ENCODE peak calls at places on chromosomes 5 and 9, in five cellular contexts. V is ELF-1, W is KBM-7, U is HTR-8/SVneo, I is prostate gland. R is an unnamed sample.

GRCh38 chr5:109016300-109016699 is 268.6 kb downstream of the FER start:
- DNase-seq in I (no peak), U (no peak), V (no peak), W (no peak), R (no peak)

GRCh38 chr5:166947045-166947444 is 1344.4 kb upstream of the WWC1 start:
- DNase-seq in W (no peak), U (no peak), V (no peak), I (no peak), R (no peak)

GRCh38 chr5:116320486-116320885 is 235.7 kb downstream of the COMMD10 start:
- DNase-seq in U (no peak), V (no peak), I (no peak), W (no peak), R (no peak)

GRCh38 chr5:103800728-103801127 is 238.1 kb upstream of the NUDT12 start:
- DNase-seq in V (no peak), W (no peak), I (no peak), U (no peak), R (no peak)

GRCh38 chr5:144150996-144151395 is 19.5 kb downstream of the YIPF5 start:
- DNase-seq in I (no peak), U (no peak), W (no peak), V (no peak), R (no peak)

GRCh38 chr5:56812110-56812509 is 3.2 kb upstream of the MAP3K1 start:
- DNase-seq in I (no peak), V (no peak), W (no peak), U (no peak), R (no peak)

GRCh38 chr9:3848445-3849114 is 322.8 kb upstream of the RFX3 start:
- DNase-seq in V (peak; percentile 95), W (no peak), U (peak; percentile 10), I (no peak), R (peak; percentile 14)

GRCh38 chr5:114238771-114239313 is 123.0 kb upstream of the KCNN2 start:
- DNase-seq in W (no peak), V (no peak), U (no peak), I (no peak), R (no peak)

GRCh38 chr5:35963381-35963843 is 25.0 kb upstream of the CAPSL start:
- DNase-seq in V (peak; percentile 70), I (no peak), W (peak; percentile 66), U (no peak), R (no peak)

GRCh38 chr9:95757026-95757425 is 118.5 kb upstream of the ERCC6L2 start:
- DNase-seq in W (no peak), U (no peak), V (no peak), I (peak; percentile 8), R (peak; percentile 9)

GRCh38 chr5:158209219-158209908 is 350.4 kb upstream of the CLINT1 start:
- DNase-seq in V (no peak), U (no peak), I (no peak), W (no peak), R (no peak)

GRCh38 chr9:114071197-114071795 is 6.8 kb downstream of the AMBP start:
- DNase-seq in W (no peak), U (no peak), I (peak; percentile 33), V (no peak), R (no peak)

GRCh38 chr9:91378695-91379127 is 17.0 kb upstream of the AUH start:
- DNase-seq in W (peak; percentile 26), I (no peak), V (no peak), U (no peak), R (no peak)

GRCh38 chr5:174547814-174548213 is 176.6 kb upstream of the MSX2 start:
- DNase-seq in W (no peak), I (no peak), U (no peak), V (no peak), R (no peak)

GRCh38 chr9:106420511-106420944 is 442.4 kb upstream of the ZNF462 start:
- DNase-seq in I (no peak), W (no peak), U (no peak), V (peak; percentile 27), R (no peak)

GRCh38 chr5:159504857-159505304 is 174.6 kb upstream of the IL12B start:
- DNase-seq in U (peak; percentile 17), W (no peak), I (no peak), V (peak; percentile 84), R (no peak)

GRCh38 chr5:68710514-68710913 is 383.3 kb upstream of the SLC30A5 start:
- DNase-seq in I (no peak), U (no peak), W (no peak), V (no peak), R (no peak)

GRCh38 chr9:86648156-86648827 is 294.1 kb upstream of the TUT7 start:
- DNase-seq in U (no peak), V (no peak), W (no peak), I (no peak), R (no peak)

GRCh38 chr5:79236364-79236969 is 536 bp downstream of the JMY start:
- DNase-seq in W (no peak), U (no peak), I (no peak), V (no peak), R (no peak)

GRCh38 chr9:27440888-27441740 is 83.0 kb upstream of the IFNK start:
- DNase-seq in I (no peak), V (no peak), W (no peak), U (no peak), R (no peak)

GRCh38 chr9:127519301-127520166 is 68.2 kb downstream of the LRSAM1 start:
- DNase-seq in I (no peak), W (peak; percentile 86), U (peak; percentile 90), V (peak; percentile 79), R (no peak)

GRCh38 chr5:167827766-167828165 is 463.7 kb upstream of the WWC1 start:
- DNase-seq in W (no peak), V (no peak), I (no peak), U (no peak), R (no peak)

GRCh38 chr5:141135030-141135717 is at the start of gene PCDHB5:
- DNase-seq in U (peak; percentile 72), V (peak; percentile 62), I (no peak), W (peak; percentile 76), R (peak; percentile 62)

GRCh38 chr9:32776201-32776600 is 7.1 kb upstream of the TMEM215 start:
- DNase-seq in I (no peak), V (peak; percentile 71), U (no peak), W (no peak), R (no peak)

GRCh38 chr5:172820046-172820767 is 13.8 kb upstream of the ERGIC1 start:
- DNase-seq in V (no peak), I (peak; percentile 65), U (no peak), W (no peak), R (peak; percentile 38)

GRCh38 chr9:16773617-16774016 is 96.9 kb downstream of the BNC2 start:
- DNase-seq in V (no peak), W (no peak), U (no peak), I (no peak), R (peak; percentile 64)

GRCh38 chr9:137744632-137745183 is 125.9 kb downstream of the EHMT1 start:
- DNase-seq in V (no peak), W (no peak), U (no peak), I (no peak), R (no peak)

GRCh38 chr5:107456281-107456715 is 214.4 kb downstream of the EFNA5 start:
- DNase-seq in I (peak; percentile 39), V (no peak), U (no peak), W (no peak), R (no peak)